ENCODE peak calls at places on chromosomes 6 and 20, in ten cellular contexts. One of them, this sample, is unnamed.

GRCh38 chr6:52661551-52661950 is 9.4 kb upstream of the TMEM14A start:
- DNase-seq in ACHN: no peak
- DNase-seq in cardiac septum: no peak
- DNase-seq in CD8-positive, alpha-beta T cell: no peak
- DNase-seq in C1 segment of cervical spinal cord: no peak
- DNase-seq in memory B cell: no peak
- DNase-seq in A172: no peak
- DNase-seq in upper lobe of right lung: no peak
- DNase-seq in fibroblast of pulmonary artery: no peak
- DNase-seq in astrocyte of the spinal cord: no peak
- DNase-seq in this sample: no peak

GRCh38 chr6:154343473-154344308 is 12.9 kb downstream of the IPCEF1 start:
- DNase-seq in cardiac septum: no peak
- DNase-seq in CD8-positive, alpha-beta T cell: no peak
- DNase-seq in A172: peak
- DNase-seq in astrocyte of the spinal cord: peak
- DNase-seq in C1 segment of cervical spinal cord: no peak
- DNase-seq in ACHN: peak
- DNase-seq in fibroblast of pulmonary artery: peak
- DNase-seq in upper lobe of right lung: peak
- DNase-seq in memory B cell: no peak
- DNase-seq in this sample: no peak

GRCh38 chr6:62150048-62150663 is 135.9 kb downstream of the KHDRBS2 start:
- DNase-seq in astrocyte of the spinal cord: peak
- DNase-seq in cardiac septum: no peak
- DNase-seq in memory B cell: peak
- DNase-seq in upper lobe of right lung: no peak
- DNase-seq in CD8-positive, alpha-beta T cell: no peak
- DNase-seq in C1 segment of cervical spinal cord: no peak
- DNase-seq in fibroblast of pulmonary artery: peak
- DNase-seq in A172: peak
- DNase-seq in ACHN: peak
- DNase-seq in this sample: peak

GRCh38 chr6:52712136-52712535 is 41.2 kb downstream of the TMEM14A start:
- DNase-seq in C1 segment of cervical spinal cord: no peak
- DNase-seq in CD8-positive, alpha-beta T cell: no peak
- DNase-seq in memory B cell: no peak
- DNase-seq in A172: no peak
- DNase-seq in fibroblast of pulmonary artery: peak
- DNase-seq in cardiac septum: no peak
- DNase-seq in astrocyte of the spinal cord: no peak
- DNase-seq in ACHN: no peak
- DNase-seq in upper lobe of right lung: no peak
- DNase-seq in this sample: no peak

GRCh38 chr6:84055646-84056045 is 22.1 kb downstream of the MRAP2 start:
- DNase-seq in cardiac septum: no peak
- DNase-seq in astrocyte of the spinal cord: no peak
- DNase-seq in C1 segment of cervical spinal cord: no peak
- DNase-seq in fibroblast of pulmonary artery: no peak
- DNase-seq in A172: no peak
- DNase-seq in CD8-positive, alpha-beta T cell: no peak
- DNase-seq in memory B cell: no peak
- DNase-seq in ACHN: no peak
- DNase-seq in upper lobe of right lung: no peak
- DNase-seq in this sample: no peak

GRCh38 chr6:156508923-156509322 is 268.3 kb upstream of the ARID1B start:
- DNase-seq in upper lobe of right lung: no peak
- DNase-seq in A172: peak
- DNase-seq in fibroblast of pulmonary artery: no peak
- DNase-seq in C1 segment of cervical spinal cord: no peak
- DNase-seq in CD8-positive, alpha-beta T cell: no peak
- DNase-seq in memory B cell: no peak
- DNase-seq in cardiac septum: no peak
- DNase-seq in ACHN: no peak
- DNase-seq in astrocyte of the spinal cord: no peak
- DNase-seq in this sample: no peak

GRCh38 chr6:110020888-110021287 is 42.8 kb downstream of the GPR6 start:
- DNase-seq in cardiac septum: no peak
- DNase-seq in A172: no peak
- DNase-seq in C1 segment of cervical spinal cord: no peak
- DNase-seq in astrocyte of the spinal cord: no peak
- DNase-seq in ACHN: no peak
- DNase-seq in memory B cell: peak
- DNase-seq in upper lobe of right lung: no peak
- DNase-seq in CD8-positive, alpha-beta T cell: peak
- DNase-seq in fibroblast of pulmonary artery: no peak
- DNase-seq in this sample: no peak

GRCh38 chr6:28081486-28081751 is 1.1 kb downstream of the ZNF165 start:
- DNase-seq in fibroblast of pulmonary artery: no peak
- DNase-seq in CD8-positive, alpha-beta T cell: peak
- DNase-seq in astrocyte of the spinal cord: no peak
- DNase-seq in memory B cell: peak
- DNase-seq in A172: peak
- DNase-seq in cardiac septum: no peak
- DNase-seq in upper lobe of right lung: no peak
- DNase-seq in ACHN: peak
- DNase-seq in C1 segment of cervical spinal cord: no peak
- DNase-seq in this sample: no peak

GRCh38 chr6:1062786-1063545 is 248.9 kb upstream of the FOXQ1 start:
- DNase-seq in upper lobe of right lung: no peak
- DNase-seq in astrocyte of the spinal cord: no peak
- DNase-seq in cardiac septum: no peak
- DNase-seq in fibroblast of pulmonary artery: no peak
- DNase-seq in A172: no peak
- DNase-seq in memory B cell: no peak
- DNase-seq in C1 segment of cervical spinal cord: no peak
- DNase-seq in CD8-positive, alpha-beta T cell: no peak
- DNase-seq in ACHN: no peak
- DNase-seq in this sample: no peak

GRCh38 chr6:128412680-128413079 is 107.7 kb downstream of the PTPRK start:
- DNase-seq in CD8-positive, alpha-beta T cell: no peak
- DNase-seq in ACHN: no peak
- DNase-seq in memory B cell: no peak
- DNase-seq in C1 segment of cervical spinal cord: no peak
- DNase-seq in astrocyte of the spinal cord: no peak
- DNase-seq in cardiac septum: no peak
- DNase-seq in fibroblast of pulmonary artery: no peak
- DNase-seq in A172: no peak
- DNase-seq in upper lobe of right lung: no peak
- DNase-seq in this sample: no peak

GRCh38 chr6:68559052-68559451 is 76.0 kb upstream of the ADGRB3 start:
- DNase-seq in C1 segment of cervical spinal cord: peak
- DNase-seq in astrocyte of the spinal cord: peak
- DNase-seq in A172: no peak
- DNase-seq in memory B cell: no peak
- DNase-seq in CD8-positive, alpha-beta T cell: no peak
- DNase-seq in cardiac septum: no peak
- DNase-seq in upper lobe of right lung: no peak
- DNase-seq in fibroblast of pulmonary artery: no peak
- DNase-seq in ACHN: no peak
- DNase-seq in this sample: no peak

GRCh38 chr20:5654557-5654956 is 95.6 kb upstream of the SHLD1 start:
- DNase-seq in A172: peak
- DNase-seq in upper lobe of right lung: no peak
- DNase-seq in cardiac septum: no peak
- DNase-seq in fibroblast of pulmonary artery: peak
- DNase-seq in astrocyte of the spinal cord: peak
- DNase-seq in CD8-positive, alpha-beta T cell: no peak
- DNase-seq in memory B cell: no peak
- DNase-seq in C1 segment of cervical spinal cord: no peak
- DNase-seq in ACHN: no peak
- DNase-seq in this sample: peak

GRCh38 chr6:23656826-23657225 is 469.2 kb upstream of the NRSN1 start:
- DNase-seq in astrocyte of the spinal cord: no peak
- DNase-seq in CD8-positive, alpha-beta T cell: no peak
- DNase-seq in memory B cell: no peak
- DNase-seq in cardiac septum: no peak
- DNase-seq in fibroblast of pulmonary artery: no peak
- DNase-seq in upper lobe of right lung: no peak
- DNase-seq in A172: no peak
- DNase-seq in ACHN: no peak
- DNase-seq in C1 segment of cervical spinal cord: no peak
- DNase-seq in this sample: no peak

GRCh38 chr6:152401978-152402377 is 235.2 kb downstream of the SYNE1 start:
- DNase-seq in cardiac septum: no peak
- DNase-seq in CD8-positive, alpha-beta T cell: no peak
- DNase-seq in C1 segment of cervical spinal cord: no peak
- DNase-seq in ACHN: peak
- DNase-seq in A172: peak
- DNase-seq in fibroblast of pulmonary artery: peak
- DNase-seq in memory B cell: no peak
- DNase-seq in astrocyte of the spinal cord: peak
- DNase-seq in upper lobe of right lung: no peak
- DNase-seq in this sample: peak

GRCh38 chr20:16528078-16528477 is 45.2 kb downstream of the KIF16B start:
- DNase-seq in memory B cell: no peak
- DNase-seq in C1 segment of cervical spinal cord: no peak
- DNase-seq in ACHN: peak
- DNase-seq in A172: peak
- DNase-seq in astrocyte of the spinal cord: peak
- DNase-seq in CD8-positive, alpha-beta T cell: no peak
- DNase-seq in upper lobe of right lung: no peak
- DNase-seq in cardiac septum: no peak
- DNase-seq in fibroblast of pulmonary artery: peak
- DNase-seq in this sample: peak

GRCh38 chr6:53119772-53120409 is 28.8 kb downstream of the GCM1 start:
- DNase-seq in upper lobe of right lung: no peak
- DNase-seq in astrocyte of the spinal cord: peak
- DNase-seq in CD8-positive, alpha-beta T cell: no peak
- DNase-seq in ACHN: peak
- DNase-seq in A172: peak
- DNase-seq in memory B cell: no peak
- DNase-seq in cardiac septum: no peak
- DNase-seq in C1 segment of cervical spinal cord: no peak
- DNase-seq in fibroblast of pulmonary artery: peak
- DNase-seq in this sample: no peak

GRCh38 chr6:107561325-107561724 is 71.4 kb downstream of the SOBP start:
- DNase-seq in astrocyte of the spinal cord: peak
- DNase-seq in C1 segment of cervical spinal cord: no peak
- DNase-seq in ACHN: no peak
- DNase-seq in fibroblast of pulmonary artery: peak
- DNase-seq in cardiac septum: no peak
- DNase-seq in memory B cell: no peak
- DNase-seq in upper lobe of right lung: no peak
- DNase-seq in CD8-positive, alpha-beta T cell: no peak
- DNase-seq in A172: no peak
- DNase-seq in this sample: no peak

GRCh38 chr20:257419-257818 is at the start of gene DEFB132:
- DNase-seq in upper lobe of right lung: no peak
- DNase-seq in fibroblast of pulmonary artery: no peak
- DNase-seq in CD8-positive, alpha-beta T cell: no peak
- DNase-seq in C1 segment of cervical spinal cord: no peak
- DNase-seq in astrocyte of the spinal cord: no peak
- DNase-seq in memory B cell: no peak
- DNase-seq in cardiac septum: no peak
- DNase-seq in ACHN: no peak
- DNase-seq in A172: no peak
- DNase-seq in this sample: no peak

GRCh38 chr6:118283759-118284158 is 264.3 kb upstream of the PLN start:
- DNase-seq in memory B cell: no peak
- DNase-seq in CD8-positive, alpha-beta T cell: peak
- DNase-seq in C1 segment of cervical spinal cord: no peak
- DNase-seq in cardiac septum: no peak
- DNase-seq in upper lobe of right lung: no peak
- DNase-seq in ACHN: peak
- DNase-seq in astrocyte of the spinal cord: peak
- DNase-seq in A172: peak
- DNase-seq in fibroblast of pulmonary artery: peak
- DNase-seq in this sample: peak

GRCh38 chr6:35359744-35360348 is 17.5 kb downstream of the PPARD start:
- DNase-seq in astrocyte of the spinal cord: peak
- DNase-seq in A172: peak
- DNase-seq in fibroblast of pulmonary artery: peak
- DNase-seq in cardiac septum: peak
- DNase-seq in ACHN: peak
- DNase-seq in C1 segment of cervical spinal cord: peak
- DNase-seq in CD8-positive, alpha-beta T cell: no peak
- DNase-seq in upper lobe of right lung: no peak
- DNase-seq in memory B cell: no peak
- DNase-seq in this sample: peak

GRCh38 chr6:13818341-13818740 is 4.0 kb upstream of the MCUR1 start:
- DNase-seq in astrocyte of the spinal cord: no peak
- DNase-seq in memory B cell: no peak
- DNase-seq in C1 segment of cervical spinal cord: no peak
- DNase-seq in upper lobe of right lung: no peak
- DNase-seq in ACHN: no peak
- DNase-seq in CD8-positive, alpha-beta T cell: no peak
- DNase-seq in fibroblast of pulmonary artery: no peak
- DNase-seq in cardiac septum: no peak
- DNase-seq in A172: no peak
- DNase-seq in this sample: no peak

GRCh38 chr20:41098703-41099250 is 38.6 kb upstream of the PLCG1 start:
- DNase-seq in C1 segment of cervical spinal cord: no peak
- DNase-seq in CD8-positive, alpha-beta T cell: no peak
- DNase-seq in memory B cell: no peak
- DNase-seq in ACHN: no peak
- DNase-seq in A172: no peak
- DNase-seq in astrocyte of the spinal cord: no peak
- DNase-seq in upper lobe of right lung: no peak
- DNase-seq in cardiac septum: no peak
- DNase-seq in fibroblast of pulmonary artery: peak
- DNase-seq in this sample: no peak

GRCh38 chr20:19832875-19833274 is 74.8 kb downstream of the RIN2 start:
- DNase-seq in C1 segment of cervical spinal cord: no peak
- DNase-seq in cardiac septum: no peak
- DNase-seq in fibroblast of pulmonary artery: no peak
- DNase-seq in astrocyte of the spinal cord: no peak
- DNase-seq in upper lobe of right lung: no peak
- DNase-seq in ACHN: no peak
- DNase-seq in CD8-positive, alpha-beta T cell: no peak
- DNase-seq in A172: no peak
- DNase-seq in memory B cell: no peak
- DNase-seq in this sample: no peak

GRCh38 chr6:98633886-98634285 is 200.5 kb upstream of the POU3F2 start:
- DNase-seq in ACHN: no peak
- DNase-seq in cardiac septum: no peak
- DNase-seq in upper lobe of right lung: no peak
- DNase-seq in memory B cell: no peak
- DNase-seq in astrocyte of the spinal cord: peak
- DNase-seq in CD8-positive, alpha-beta T cell: no peak
- DNase-seq in A172: no peak
- DNase-seq in C1 segment of cervical spinal cord: no peak
- DNase-seq in fibroblast of pulmonary artery: no peak
- DNase-seq in this sample: no peak

GRCh38 chr20:4256886-4257285 is 241.5 kb upstream of the RNF24 start:
- DNase-seq in upper lobe of right lung: no peak
- DNase-seq in memory B cell: no peak
- DNase-seq in ACHN: no peak
- DNase-seq in A172: peak
- DNase-seq in fibroblast of pulmonary artery: no peak
- DNase-seq in C1 segment of cervical spinal cord: no peak
- DNase-seq in astrocyte of the spinal cord: no peak
- DNase-seq in cardiac septum: no peak
- DNase-seq in CD8-positive, alpha-beta T cell: no peak
- DNase-seq in this sample: no peak

GRCh38 chr20:16689906-16690305 is 39.9 kb upstream of the SNRPB2 start:
- DNase-seq in fibroblast of pulmonary artery: no peak
- DNase-seq in A172: no peak
- DNase-seq in memory B cell: no peak
- DNase-seq in ACHN: no peak
- DNase-seq in C1 segment of cervical spinal cord: no peak
- DNase-seq in upper lobe of right lung: no peak
- DNase-seq in CD8-positive, alpha-beta T cell: no peak
- DNase-seq in astrocyte of the spinal cord: no peak
- DNase-seq in cardiac septum: no peak
- DNase-seq in this sample: no peak

GRCh38 chr6:169289671-169290408 is 36.2 kb upstream of the THBS2 start:
- DNase-seq in fibroblast of pulmonary artery: peak
- DNase-seq in CD8-positive, alpha-beta T cell: no peak
- DNase-seq in C1 segment of cervical spinal cord: no peak
- DNase-seq in A172: peak
- DNase-seq in upper lobe of right lung: no peak
- DNase-seq in ACHN: no peak
- DNase-seq in cardiac septum: no peak
- DNase-seq in astrocyte of the spinal cord: peak
- DNase-seq in memory B cell: no peak
- DNase-seq in this sample: no peak

GRCh38 chr6:85923013-85923430 is 280.3 kb upstream of the SYNCRIP start:
- DNase-seq in memory B cell: no peak
- DNase-seq in astrocyte of the spinal cord: peak
- DNase-seq in upper lobe of right lung: no peak
- DNase-seq in A172: peak
- DNase-seq in C1 segment of cervical spinal cord: no peak
- DNase-seq in ACHN: peak
- DNase-seq in fibroblast of pulmonary artery: peak
- DNase-seq in cardiac septum: no peak
- DNase-seq in CD8-positive, alpha-beta T cell: no peak
- DNase-seq in this sample: peak